ENCODE peak calls at places on chromosomes 5 and 9, in four cellular contexts. One of them, this sample, is unnamed.
A peak's percentile ranks its signal among the peaks of the same experiment; 100 is the strongest.

GRCh38 chr9:84875193-84875592 is 205.7 kb downstream of the NTRK2 start:
- DNase-seq in COR-L47: no peak
- DNase-seq in stromal cell of bone marrow: no peak
- DNase-seq in stimulated activated CD4-positive, alpha-beta T cell treated with anti-CD3 and anti-CD28 coated beads, TNF-alpha, amount 100 ng/mL, for 48 hours: no peak
- DNase-seq in this sample: no peak

GRCh38 chr9:69130456-69131441 is 43.3 kb upstream of the TJP2 start:
- DNase-seq in COR-L47: no peak
- DNase-seq in stromal cell of bone marrow: peak; percentile 80
- DNase-seq in stimulated activated CD4-positive, alpha-beta T cell treated with anti-CD3 and anti-CD28 coated beads, TNF-alpha, amount 100 ng/mL, for 48 hours: no peak
- DNase-seq in this sample: no peak

GRCh38 chr9:104993291-104993963 is 65.5 kb upstream of the ABCA1 start:
- DNase-seq in COR-L47: no peak
- DNase-seq in stromal cell of bone marrow: peak; percentile 80
- DNase-seq in stimulated activated CD4-positive, alpha-beta T cell treated with anti-CD3 and anti-CD28 coated beads, TNF-alpha, amount 100 ng/mL, for 48 hours: no peak
- DNase-seq in this sample: peak; percentile 84

GRCh38 chr9:37437616-37438015 is 15.1 kb downstream of the GRHPR start:
- DNase-seq in COR-L47: no peak
- DNase-seq in stromal cell of bone marrow: no peak
- DNase-seq in stimulated activated CD4-positive, alpha-beta T cell treated with anti-CD3 and anti-CD28 coated beads, TNF-alpha, amount 100 ng/mL, for 48 hours: no peak
- DNase-seq in this sample: peak; percentile 50

GRCh38 chr9:85541876-85542275 is 199.9 kb downstream of the AGTPBP1 start:
- DNase-seq in COR-L47: no peak
- DNase-seq in stromal cell of bone marrow: no peak
- DNase-seq in stimulated activated CD4-positive, alpha-beta T cell treated with anti-CD3 and anti-CD28 coated beads, TNF-alpha, amount 100 ng/mL, for 48 hours: no peak
- DNase-seq in this sample: no peak

GRCh38 chr9:131899248-131899882 is 159.5 kb upstream of the RAPGEF1 start:
- DNase-seq in COR-L47: no peak
- DNase-seq in stromal cell of bone marrow: no peak
- DNase-seq in stimulated activated CD4-positive, alpha-beta T cell treated with anti-CD3 and anti-CD28 coated beads, TNF-alpha, amount 100 ng/mL, for 48 hours: no peak
- DNase-seq in this sample: no peak

GRCh38 chr5:132807163-132807838 is 5.8 kb upstream of the SOWAHA start:
- DNase-seq in COR-L47: no peak
- DNase-seq in stromal cell of bone marrow: no peak
- DNase-seq in stimulated activated CD4-positive, alpha-beta T cell treated with anti-CD3 and anti-CD28 coated beads, TNF-alpha, amount 100 ng/mL, for 48 hours: no peak
- DNase-seq in this sample: peak; percentile 86

GRCh38 chr5:64295100-64295499 is 129.5 kb downstream of the RNF180 start:
- DNase-seq in COR-L47: no peak
- DNase-seq in stromal cell of bone marrow: no peak
- DNase-seq in stimulated activated CD4-positive, alpha-beta T cell treated with anti-CD3 and anti-CD28 coated beads, TNF-alpha, amount 100 ng/mL, for 48 hours: no peak
- DNase-seq in this sample: no peak

GRCh38 chr5:103962023-103962422 is 399.4 kb upstream of the NUDT12 start:
- DNase-seq in COR-L47: no peak
- DNase-seq in stromal cell of bone marrow: no peak
- DNase-seq in stimulated activated CD4-positive, alpha-beta T cell treated with anti-CD3 and anti-CD28 coated beads, TNF-alpha, amount 100 ng/mL, for 48 hours: no peak
- DNase-seq in this sample: no peak

This sample was measured in globus pallidus.